ENCODE peak calls at places on chromosomes 1 and 21, in four cellular contexts. H is IMR-90, N is coronary artery, D is mucosa of descending colon. G is an unnamed sample.

GRCh38 chr1:17598251-17598650 is 58.8 kb downstream of the ARHGEF10L start:
- DNase-seq in H (no peak), N (no peak), D (no peak), G (no peak)

GRCh38 chr1:224433671-224434446 is 738 bp downstream of the WDR26 start:
- DNase-seq in H (no peak), N (peak; percentile 77), D (peak; percentile 78), G (no peak)

GRCh38 chr1:155646307-155646706 is 36.3 kb downstream of the MSTO1 start:
- DNase-seq in H (peak; percentile 39), N (no peak), D (no peak), G (no peak)

GRCh38 chr1:223628233-223628632 is 37.3 kb downstream of the CAPN8 start:
- DNase-seq in H (peak; percentile 12), N (no peak), D (no peak), G (peak; percentile 34)

GRCh38 chr1:185401019-185401418 is 84.0 kb upstream of the IVNS1ABP start:
- DNase-seq in H (peak; percentile 11), N (no peak), D (no peak), G (no peak)

GRCh38 chr1:99766378-99766800 is at the start of gene FRRS1:
- DNase-seq in H (peak; percentile 64), N (no peak), D (peak; percentile 51), G (peak; percentile 60)

GRCh38 chr1:179251675-179252074 is 22.2 kb upstream of the ABL2 start:
- DNase-seq in H (peak; percentile 67), N (no peak), D (no peak), G (peak; percentile 61)

GRCh38 chr1:53332833-53333232 is 5.0 kb upstream of the LRP8 start:
- DNase-seq in H (no peak), N (peak; percentile 29), D (no peak), G (no peak)

GRCh38 chr21:26966978-26967913 is at the start of gene ADAMTS5:
- DNase-seq in H (peak; percentile 69), N (peak; percentile 77), D (peak; percentile 55), G (peak; percentile 75)

GRCh38 chr1:225508538-225509375 is 80.9 kb upstream of the LBR start:
- DNase-seq in H (peak; percentile 99), N (no peak), D (no peak), G (peak; percentile 95)

GRCh38 chr1:154975409-154976205 is 1.1 kb downstream of the CKS1B start:
- DNase-seq in H (peak; percentile 53), N (peak; percentile 88), D (peak; percentile 86), G (peak; percentile 44)

GRCh38 chr1:14946567-14947285 is 206.8 kb upstream of the TMEM51 start:
- DNase-seq in H (peak; percentile 86), N (no peak), D (no peak), G (peak; percentile 56)

GRCh38 chr21:36487641-36488307 is 7.9 kb upstream of the CLDN14 start:
- DNase-seq in H (peak; percentile 64), N (no peak), D (no peak), G (no peak)

GRCh38 chr1:31866450-31866801 is 50.6 kb upstream of the SPOCD1 start:
- DNase-seq in H (no peak), N (no peak), D (no peak), G (no peak)

GRCh38 chr1:173190101-173190895 is 16.8 kb downstream of the TNFSF4 start:
- DNase-seq in H (peak; percentile 62), N (peak; percentile 84), D (peak; percentile 59), G (peak; percentile 61)

GRCh38 chr1:197093226-197093887 is 26.3 kb upstream of the F13B start:
- DNase-seq in H (no peak), N (no peak), D (no peak), G (no peak)

GRCh38 chr21:26846036-26846931 is 1.1 kb upstream of the ADAMTS1 start:
- DNase-seq in H (peak; percentile 82), N (peak; percentile 92), D (peak; percentile 75), G (peak; percentile 83)

GRCh38 chr1:115501476-115501875 is 140.3 kb upstream of the VANGL1 start:
- DNase-seq in H (peak; percentile 18), N (no peak), D (no peak), G (no peak)

GRCh38 chr1:118116401-118116800 is 68.6 kb downstream of the SPAG17 start:
- DNase-seq in H (peak; percentile 9), N (no peak), D (no peak), G (no peak)

GRCh38 chr1:23273450-23274133 is 56.3 kb upstream of the HTR1D start:
- DNase-seq in H (peak; percentile 95), N (no peak), D (no peak), G (peak; percentile 73)

GRCh38 chr1:162270016-162270415 is 106.6 kb downstream of the SPATA46 start:
- DNase-seq in H (no peak), N (no peak), D (no peak), G (no peak)

GRCh38 chr1:119330062-119330939 is 38.3 kb upstream of the HAO2 start:
- DNase-seq in H (no peak), N (no peak), D (no peak), G (no peak)

GRCh38 chr1:208242829-208243521 is 1.2 kb downstream of the PLXNA2 start:
- DNase-seq in H (no peak), N (no peak), D (no peak), G (no peak)

GRCh38 chr1:99645699-99646531 is at the start of gene PALMD:
- DNase-seq in H (peak; percentile 15), N (no peak), D (no peak), G (no peak)

GRCh38 chr1:150568567-150568966 is 10.8 kb downstream of the MCL1 start:
- DNase-seq in H (no peak), N (no peak), D (no peak), G (no peak)

GRCh38 chr1:30778156-30778978 is 20.8 kb upstream of the LAPTM5 start:
- DNase-seq in H (peak; percentile 85), N (no peak), D (no peak), G (peak; percentile 44)

GRCh38 chr1:68795956-68796355 is 299.1 kb upstream of the DEPDC1 start:
- DNase-seq in H (no peak), N (no peak), D (no peak), G (no peak)

GRCh38 chr1:38561110-38561509 is 298.5 kb downstream of the RRAGC start:
- DNase-seq in H (no peak), N (no peak), D (no peak), G (no peak)

GRCh38 chr1:118290571-118290970 is 105.5 kb upstream of the SPAG17 start:
- DNase-seq in H (no peak), N (no peak), D (no peak), G (peak; percentile 2)

G was measured in HCEC 1CT.